ENCODE peak calls at places on chromosomes 6 and 20, in four cellular contexts. L is coronary artery, C is stomach, U is DND-41. H is an unnamed sample.

GRCh38 chr6:31116661-31117385 is 2.2 kb downstream of the PSORS1C1 start:
- DNase-seq in L (no peak), C (no peak), U (no peak), H (no peak)

GRCh38 chr6:90463359-90463758 is 123.5 kb downstream of the MAP3K7 start:
- DNase-seq in L (no peak), C (no peak), U (peak; percentile 59), H (peak; percentile 32)

GRCh38 chr6:43740321-43740960 is 29.6 kb upstream of the VEGFA start:
- DNase-seq in L (peak; percentile 71), C (no peak), U (no peak), H (no peak)

GRCh38 chr6:78835817-78836216 is 31.5 kb upstream of the IRAK1BP1 start:
- DNase-seq in L (no peak), C (no peak), U (no peak), H (no peak)

GRCh38 chr6:11712760-11713159 is 65.8 kb downstream of the ADTRP start:
- DNase-seq in L (no peak), C (no peak), U (no peak), H (no peak)

GRCh38 chr6:27742833-27743573 is 169.2 kb downstream of the OR2B2 start:
- DNase-seq in L (no peak), C (no peak), U (no peak), H (no peak)

GRCh38 chr6:153043719-153044118 is 41.2 kb upstream of the MTRF1L start:
- DNase-seq in L (no peak), C (no peak), U (no peak), H (no peak)

GRCh38 chr6:97068211-97068610 is 143.7 kb downstream of the KLHL32 start:
- DNase-seq in L (no peak), C (no peak), U (no peak), H (no peak)

GRCh38 chr20:4512891-4513550 is 208.7 kb upstream of the PRND start:
- DNase-seq in L (no peak), C (no peak), U (no peak), H (no peak)

GRCh38 chr20:50491926-50492634 is 18.1 kb upstream of the PTPN1 start:
- DNase-seq in L (no peak), C (no peak), U (no peak), H (no peak)

GRCh38 chr6:163926642-163927041 is 512.1 kb downstream of the QKI start:
- DNase-seq in L (no peak), C (no peak), U (no peak), H (no peak)

GRCh38 chr6:27375613-27376079 is 12.9 kb upstream of the ZNF391 start:
- DNase-seq in L (no peak), C (no peak), U (peak; percentile 45), H (peak; percentile 20)

GRCh38 chr20:58716476-58717277 is 24.1 kb downstream of the NPEPL1 start:
- DNase-seq in L (peak; percentile 67), C (peak; percentile 24), U (peak; percentile 3), H (no peak)

GRCh38 chr20:3777726-3778629 is 3.3 kb downstream of the SPEF1 start:
- DNase-seq in L (no peak), C (peak; percentile 62), U (no peak), H (no peak)

GRCh38 chr20:53735536-53736050 is 142.0 kb upstream of the ZNF217 start:
- DNase-seq in L (no peak), C (no peak), U (no peak), H (no peak)

GRCh38 chr6:130178692-130179091 is 44.1 kb downstream of the SAMD3 start:
- DNase-seq in L (no peak), C (no peak), U (no peak), H (no peak)

GRCh38 chr6:22436134-22436533 is 133.2 kb upstream of the HDGFL1 start:
- DNase-seq in L (no peak), C (no peak), U (no peak), H (no peak)

GRCh38 chr6:105603779-105604592 is 201.1 kb upstream of the PREP start:
- DNase-seq in L (no peak), C (no peak), U (no peak), H (no peak)

GRCh38 chr20:33811763-33812672 is 870 bp downstream of the CHMP4B start:
- DNase-seq in L (peak; percentile 83), C (peak; percentile 66), U (peak; percentile 50), H (peak; percentile 11)

GRCh38 chr6:83215131-83216047 is 22.2 kb downstream of the RWDD2A start:
- DNase-seq in L (peak; percentile 75), C (peak; percentile 65), U (peak; percentile 62), H (peak; percentile 38)

GRCh38 chr6:18384621-18385020 is 2.5 kb upstream of the RNF144B start:
- DNase-seq in L (no peak), C (peak; percentile 45), U (no peak), H (no peak)

GRCh38 chr6:166008441-166009369 is 158.9 kb downstream of the TBXT start:
- DNase-seq in L (no peak), C (no peak), U (no peak), H (no peak)

GRCh38 chr6:166005846-166006592 is 161.6 kb downstream of the TBXT start:
- DNase-seq in L (no peak), C (peak; percentile 48), U (peak; percentile 71), H (no peak)

GRCh38 chr6:166006593-166007301 is 160.9 kb downstream of the TBXT start:
- DNase-seq in L (no peak), C (no peak), U (no peak), H (no peak)

GRCh38 chr6:166009385-166010031 is 158.1 kb downstream of the TBXT start:
- DNase-seq in L (no peak), C (no peak), U (no peak), H (no peak)

GRCh38 chr6:166007349-166008263 is 160.0 kb downstream of the TBXT start:
- DNase-seq in L (no peak), C (peak; percentile 67), U (no peak), H (no peak)
- H3K4me3 ChIP-seq in L (peak overlapping the region; percentile 71), C (no peak overlapping the region), U (no peak overlapping the region), H (no peak overlapping the region)

GRCh38 chr6:136524936-136525413 is 25.2 kb downstream of the MAP7 start:
- DNase-seq in L (no peak), C (no peak), U (no peak), H (no peak)

GRCh38 chr6:136527831-136528230 is 22.4 kb downstream of the MAP7 start:
- DNase-seq in L (no peak), C (no peak), U (no peak), H (no peak)

GRCh38 chr6:136526937-136527336 is 23.3 kb downstream of the MAP7 start:
- DNase-seq in L (no peak), C (no peak), U (no peak), H (no peak)

GRCh38 chr6:136525586-136526195 is 24.5 kb downstream of the MAP7 start:
- DNase-seq in L (no peak), C (no peak), U (no peak), H (no peak)

GRCh38 chr6:136526196-136526930 is 23.9 kb downstream of the MAP7 start:
- DNase-seq in L (no peak), C (peak; percentile 46), U (peak; percentile 16), H (peak; percentile 9)
- H3K4me3 ChIP-seq in L (no peak overlapping the region), C (no peak overlapping the region), U (no peak overlapping the region), H (no peak overlapping the region)

GRCh38 chr6:1700283-1700967 is 90.7 kb downstream of the FOXC1 start:
- DNase-seq in L (no peak), C (no peak), U (no peak), H (no peak)

GRCh38 chr6:1695546-1696494 is 86.1 kb downstream of the FOXC1 start:
- DNase-seq in L (no peak), C (no peak), U (no peak), H (no peak)

GRCh38 chr6:1698527-1698926 is 88.8 kb downstream of the FOXC1 start:
- DNase-seq in L (no peak), C (no peak), U (no peak), H (no peak)

GRCh38 chr6:1697688-1698351 is 88.1 kb downstream of the FOXC1 start:
- DNase-seq in L (no peak), C (no peak), U (no peak), H (no peak)

GRCh38 chr6:1696495-1696850 is 86.8 kb downstream of the FOXC1 start:
- DNase-seq in L (no peak), C (no peak), U (no peak), H (no peak)
- H3K4me3 ChIP-seq in L (no peak overlapping the region), C (no peak overlapping the region), U (no peak overlapping the region), H (no peak overlapping the region)

GRCh38 chr6:36837686-36838085 is 1.6 kb downstream of the CPNE5 start:
- DNase-seq in L (no peak), C (no peak), U (no peak), H (no peak)

GRCh38 chr6:36836091-36836770 is 3.0 kb downstream of the CPNE5 start:
- DNase-seq in L (no peak), C (no peak), U (no peak), H (no peak)

GRCh38 chr6:36838896-36839818 is at the start of gene CPNE5:
- DNase-seq in L (no peak), C (no peak), U (peak; percentile 29), H (no peak)

GRCh38 chr6:36834576-36835293 is 4.5 kb downstream of the CPNE5 start:
- DNase-seq in L (no peak), C (no peak), U (peak; percentile 37), H (no peak)

DNA sequence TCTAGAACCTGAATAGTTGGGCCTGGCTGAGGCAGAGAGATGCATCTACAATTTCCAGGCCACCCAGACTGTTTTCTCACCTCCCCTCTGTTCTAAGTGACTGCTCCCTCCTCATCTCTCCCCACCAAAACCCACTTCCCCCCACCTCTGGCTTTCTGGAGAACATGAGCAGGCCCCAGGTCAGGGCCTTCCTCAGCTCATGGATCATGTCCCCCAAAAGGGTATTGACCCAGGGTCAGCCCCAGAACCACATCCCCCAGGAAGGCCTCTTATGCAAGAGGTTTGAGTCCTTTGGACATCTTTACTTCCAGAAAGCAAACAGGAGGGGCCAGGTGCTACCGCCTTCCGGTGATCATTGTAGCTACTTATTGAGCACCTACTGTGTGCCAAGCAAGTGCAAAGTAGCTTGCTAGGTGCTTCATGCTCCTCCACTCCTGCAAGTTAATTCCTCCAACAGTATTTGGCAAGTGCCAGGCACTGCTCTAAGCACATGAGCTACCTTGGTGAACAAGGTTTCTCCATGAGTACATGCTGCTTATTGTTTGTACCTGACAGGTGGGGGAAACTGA is 2.4 kb downstream of the CPNE5 start:
- DNase-seq in L (no peak), C (no peak), U (no peak), H (no peak)
- H3K4me3 ChIP-seq in L (no peak overlapping the region), C (no peak overlapping the region), U (no peak overlapping the region), H (no peak overlapping the region)